ENCODE peak calls at places on chromosomes 12 and 14, in five cellular contexts. One of them, this sample, is unnamed.

GRCh38 chr12:83404521-83404920 is 717.8 kb downstream of the TMTC2 start:
- DNase-seq in CD8-positive, alpha-beta T cell: no peak
- DNase-seq in tibial artery: no peak
- DNase-seq in hepatocyte: no peak
- DNase-seq in CD8-positive, alpha-beta memory T cell: no peak
- DNase-seq in this sample: no peak

GRCh38 chr12:78641837-78642423 is 222.6 kb upstream of the SYT1 start:
- DNase-seq in tibial artery: no peak
- DNase-seq in CD8-positive, alpha-beta T cell: no peak
- DNase-seq in hepatocyte: no peak
- DNase-seq in CD8-positive, alpha-beta memory T cell: no peak
- DNase-seq in this sample: no peak

GRCh38 chr12:64240781-64241180 is 18.7 kb upstream of the KICS2 start:
- DNase-seq in tibial artery: no peak
- DNase-seq in CD8-positive, alpha-beta memory T cell: no peak
- DNase-seq in hepatocyte: no peak
- DNase-seq in CD8-positive, alpha-beta T cell: no peak
- DNase-seq in this sample: no peak

GRCh38 chr12:122844366-122844971 is 9.2 kb downstream of the HIP1R start:
- DNase-seq in tibial artery: no peak
- DNase-seq in CD8-positive, alpha-beta T cell: no peak
- DNase-seq in CD8-positive, alpha-beta memory T cell: no peak
- DNase-seq in hepatocyte: no peak
- DNase-seq in this sample: peak

GRCh38 chr12:48199784-48200198 is 3.3 kb downstream of the OR10AD1 start:
- DNase-seq in CD8-positive, alpha-beta T cell: no peak
- DNase-seq in hepatocyte: peak
- DNase-seq in CD8-positive, alpha-beta memory T cell: no peak
- DNase-seq in tibial artery: no peak
- DNase-seq in this sample: no peak

GRCh38 chr14:21026988-21027315 is 2.1 kb upstream of the NDRG2 start:
- DNase-seq in hepatocyte: peak
- DNase-seq in CD8-positive, alpha-beta memory T cell: no peak
- DNase-seq in CD8-positive, alpha-beta T cell: no peak
- DNase-seq in tibial artery: no peak
- DNase-seq in this sample: no peak

GRCh38 chr14:29999013-29999539 is 71.4 kb upstream of the PRKD1 start:
- DNase-seq in hepatocyte: no peak
- DNase-seq in tibial artery: no peak
- DNase-seq in CD8-positive, alpha-beta T cell: no peak
- DNase-seq in CD8-positive, alpha-beta memory T cell: no peak
- DNase-seq in this sample: no peak

GRCh38 chr12:76698316-76698715 is 65.6 kb upstream of the ZDHHC17 start:
- DNase-seq in tibial artery: no peak
- DNase-seq in CD8-positive, alpha-beta memory T cell: no peak
- DNase-seq in CD8-positive, alpha-beta T cell: no peak
- DNase-seq in hepatocyte: no peak
- DNase-seq in this sample: no peak

GRCh38 chr12:121996945-121997612 is 24.6 kb upstream of the BCL7A start:
- DNase-seq in tibial artery: no peak
- DNase-seq in hepatocyte: no peak
- DNase-seq in CD8-positive, alpha-beta memory T cell: no peak
- DNase-seq in CD8-positive, alpha-beta T cell: no peak
- DNase-seq in this sample: no peak

GRCh38 chr12:27554421-27555186 is 30.6 kb downstream of the PPFIBP1 start:
- DNase-seq in tibial artery: peak
- DNase-seq in CD8-positive, alpha-beta memory T cell: no peak
- DNase-seq in CD8-positive, alpha-beta T cell: no peak
- DNase-seq in hepatocyte: peak
- DNase-seq in this sample: peak

GRCh38 chr12:59850268-59850667 is 254.4 kb downstream of the SLC16A7 start:
- DNase-seq in tibial artery: no peak
- DNase-seq in hepatocyte: no peak
- DNase-seq in CD8-positive, alpha-beta memory T cell: no peak
- DNase-seq in CD8-positive, alpha-beta T cell: no peak
- DNase-seq in this sample: no peak

GRCh38 chr12:105099355-105099754 is 8.2 kb upstream of the WASHC4 start:
- DNase-seq in tibial artery: no peak
- DNase-seq in CD8-positive, alpha-beta T cell: no peak
- DNase-seq in hepatocyte: no peak
- DNase-seq in CD8-positive, alpha-beta memory T cell: no peak
- DNase-seq in this sample: no peak

GRCh38 chr12:68420225-68421008 is 88.3 kb upstream of the MDM1 start:
- DNase-seq in CD8-positive, alpha-beta memory T cell: no peak
- DNase-seq in hepatocyte: peak
- DNase-seq in tibial artery: peak
- DNase-seq in CD8-positive, alpha-beta T cell: no peak
- DNase-seq in this sample: no peak

GRCh38 chr12:4176168-4176567 is 97.4 kb upstream of the CCND2 start:
- DNase-seq in hepatocyte: no peak
- DNase-seq in tibial artery: no peak
- DNase-seq in CD8-positive, alpha-beta T cell: no peak
- DNase-seq in CD8-positive, alpha-beta memory T cell: no peak
- DNase-seq in this sample: no peak

GRCh38 chr14:68780358-68781160 is 12.3 kb downstream of the ZFP36L1 start:
- DNase-seq in CD8-positive, alpha-beta T cell: no peak
- DNase-seq in CD8-positive, alpha-beta memory T cell: no peak
- DNase-seq in hepatocyte: peak
- DNase-seq in tibial artery: peak
- DNase-seq in this sample: peak

GRCh38 chr12:56684745-56685369 is 3.2 kb downstream of the PTGES3 start:
- DNase-seq in CD8-positive, alpha-beta T cell: no peak
- DNase-seq in CD8-positive, alpha-beta memory T cell: no peak
- DNase-seq in tibial artery: no peak
- DNase-seq in hepatocyte: no peak
- DNase-seq in this sample: no peak

GRCh38 chr14:105309371-105309770 is 5.2 kb upstream of the PACS2 start:
- DNase-seq in tibial artery: no peak
- DNase-seq in CD8-positive, alpha-beta T cell: no peak
- DNase-seq in hepatocyte: no peak
- DNase-seq in CD8-positive, alpha-beta memory T cell: no peak
- DNase-seq in this sample: no peak

GRCh38 chr12:32756476-32757158 is 920 bp upstream of the YARS2 start:
- DNase-seq in CD8-positive, alpha-beta T cell: no peak
- DNase-seq in CD8-positive, alpha-beta memory T cell: no peak
- DNase-seq in tibial artery: no peak
- DNase-seq in hepatocyte: no peak
- DNase-seq in this sample: no peak

GRCh38 chr14:91466192-91466591 is 43.9 kb downstream of the PPP4R3A start:
- DNase-seq in hepatocyte: no peak
- DNase-seq in tibial artery: no peak
- DNase-seq in CD8-positive, alpha-beta memory T cell: no peak
- DNase-seq in CD8-positive, alpha-beta T cell: no peak
- DNase-seq in this sample: no peak

GRCh38 chr12:45707241-45707857 is 22.2 kb upstream of the ARID2 start:
- DNase-seq in CD8-positive, alpha-beta memory T cell: no peak
- DNase-seq in CD8-positive, alpha-beta T cell: no peak
- DNase-seq in hepatocyte: no peak
- DNase-seq in tibial artery: no peak
- DNase-seq in this sample: no peak

GRCh38 chr12:114656906-114657596 is 26.9 kb downstream of the TBX3 start:
- DNase-seq in tibial artery: no peak
- DNase-seq in hepatocyte: no peak
- DNase-seq in CD8-positive, alpha-beta T cell: no peak
- DNase-seq in CD8-positive, alpha-beta memory T cell: no peak
- DNase-seq in this sample: no peak

GRCh38 chr12:14957769-14958168 is 3.6 kb downstream of the ARHGDIB start:
- DNase-seq in CD8-positive, alpha-beta T cell: no peak
- DNase-seq in hepatocyte: no peak
- DNase-seq in tibial artery: no peak
- DNase-seq in CD8-positive, alpha-beta memory T cell: no peak
- DNase-seq in this sample: no peak

GRCh38 chr12:110046451-110047187 is 1.7 kb downstream of the C12orf76 start:
- DNase-seq in CD8-positive, alpha-beta memory T cell: no peak
- DNase-seq in tibial artery: no peak
- DNase-seq in CD8-positive, alpha-beta T cell: no peak
- DNase-seq in hepatocyte: peak
- DNase-seq in this sample: no peak

GRCh38 chr12:80040075-80040738 is 59.1 kb upstream of the OTOGL start:
- DNase-seq in CD8-positive, alpha-beta T cell: no peak
- DNase-seq in CD8-positive, alpha-beta memory T cell: no peak
- DNase-seq in tibial artery: no peak
- DNase-seq in hepatocyte: no peak
- DNase-seq in this sample: no peak

GRCh38 chr14:99270491-99271287 is 1.3 kb downstream of the BCL11B start:
- DNase-seq in CD8-positive, alpha-beta T cell: no peak
- DNase-seq in hepatocyte: peak
- DNase-seq in CD8-positive, alpha-beta memory T cell: peak
- DNase-seq in tibial artery: peak
- DNase-seq in this sample: no peak

GRCh38 chr14:36515896-36516718 is 3.9 kb downstream of the NKX2-1 start:
- DNase-seq in tibial artery: no peak
- DNase-seq in CD8-positive, alpha-beta T cell: no peak
- DNase-seq in CD8-positive, alpha-beta memory T cell: no peak
- DNase-seq in hepatocyte: no peak
- DNase-seq in this sample: no peak

GRCh38 chr12:51827925-51828818 is 20.3 kb downstream of the FIGNL2 start:
- DNase-seq in tibial artery: no peak
- DNase-seq in CD8-positive, alpha-beta memory T cell: no peak
- DNase-seq in hepatocyte: peak
- DNase-seq in CD8-positive, alpha-beta T cell: no peak
- DNase-seq in this sample: no peak

GRCh38 chr12:47343684-47344567 is 264.2 kb upstream of the AMIGO2 start:
- DNase-seq in hepatocyte: no peak
- DNase-seq in tibial artery: no peak
- DNase-seq in CD8-positive, alpha-beta memory T cell: no peak
- DNase-seq in CD8-positive, alpha-beta T cell: no peak
- DNase-seq in this sample: no peak

GRCh38 chr12:109111775-109112491 is 4.5 kb upstream of the ACACB start:
- DNase-seq in CD8-positive, alpha-beta T cell: peak
- DNase-seq in tibial artery: peak
- DNase-seq in CD8-positive, alpha-beta memory T cell: peak
- DNase-seq in hepatocyte: peak
- DNase-seq in this sample: peak

GRCh38 chr12:130770413-130771028 is 54.4 kb upstream of the RIMBP2 start:
- DNase-seq in hepatocyte: no peak
- DNase-seq in tibial artery: no peak
- DNase-seq in CD8-positive, alpha-beta memory T cell: no peak
- DNase-seq in CD8-positive, alpha-beta T cell: no peak
- DNase-seq in this sample: no peak

GRCh38 chr14:49492151-49492550 is 94.0 kb downstream of the RPS29 start:
- DNase-seq in CD8-positive, alpha-beta T cell: no peak
- DNase-seq in CD8-positive, alpha-beta memory T cell: no peak
- DNase-seq in tibial artery: no peak
- DNase-seq in hepatocyte: no peak
- DNase-seq in this sample: no peak

GRCh38 chr12:34547276-34547675 is 525.0 kb downstream of the ALG10 start:
- DNase-seq in hepatocyte: no peak
- DNase-seq in CD8-positive, alpha-beta T cell: no peak
- DNase-seq in CD8-positive, alpha-beta memory T cell: no peak
- DNase-seq in tibial artery: no peak
- DNase-seq in this sample: no peak
- H3K27ac ChIP-seq in hepatocyte: no peak
- H3K27ac ChIP-seq in CD8-positive, alpha-beta T cell: no peak
- H3K27ac ChIP-seq in CD8-positive, alpha-beta memory T cell: no peak
- H3K27ac ChIP-seq in tibial artery: no peak
- H3K27ac ChIP-seq in this sample: no peak

GRCh38 chr12:2794261-2794735 is 472 bp upstream of the FKBP4 start:
- DNase-seq in CD8-positive, alpha-beta memory T cell: no peak
- DNase-seq in tibial artery: no peak
- DNase-seq in hepatocyte: peak
- DNase-seq in CD8-positive, alpha-beta T cell: no peak
- DNase-seq in this sample: no peak
- H3K27ac ChIP-seq in CD8-positive, alpha-beta memory T cell: no peak
- H3K27ac ChIP-seq in tibial artery: peak
- H3K27ac ChIP-seq in hepatocyte: peak
- H3K27ac ChIP-seq in CD8-positive, alpha-beta T cell: peak
- H3K27ac ChIP-seq in this sample: peak

DNA sequence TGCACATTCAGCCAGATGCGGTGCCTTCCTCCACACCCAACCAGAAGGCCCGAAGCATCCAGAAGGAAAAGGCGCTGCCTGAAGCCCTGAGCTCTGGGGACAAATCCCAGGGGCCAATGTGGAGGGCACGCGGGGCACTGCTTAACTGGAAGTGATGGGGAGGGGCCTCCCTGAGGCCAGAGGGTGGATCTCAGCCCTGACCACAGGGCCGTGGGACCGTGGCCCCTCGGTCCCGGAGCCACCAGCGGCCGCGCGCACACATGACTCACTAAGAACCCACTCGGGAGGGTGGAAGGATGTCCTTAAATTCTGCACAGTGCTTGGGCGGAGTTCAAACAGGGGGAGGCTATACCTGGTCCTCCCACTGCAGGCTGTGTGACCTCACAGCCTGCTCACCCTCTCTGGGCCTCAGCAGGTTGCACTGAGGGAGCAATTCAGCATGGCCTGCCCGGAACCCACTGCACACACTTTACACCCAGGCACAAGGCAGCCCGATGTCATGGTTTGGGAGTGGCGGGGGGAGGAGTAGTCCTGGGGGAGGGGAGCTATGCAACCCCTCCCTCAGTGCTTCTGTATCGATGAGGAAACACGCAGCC is 89.5 kb downstream of the RFLNA start:
- DNase-seq in tibial artery: no peak
- DNase-seq in hepatocyte: no peak
- DNase-seq in CD8-positive, alpha-beta memory T cell: no peak
- DNase-seq in CD8-positive, alpha-beta T cell: no peak
- DNase-seq in this sample: no peak
- H3K27ac ChIP-seq in tibial artery: peak
- H3K27ac ChIP-seq in hepatocyte: no peak
- H3K27ac ChIP-seq in CD8-positive, alpha-beta memory T cell: no peak
- H3K27ac ChIP-seq in CD8-positive, alpha-beta T cell: no peak
- H3K27ac ChIP-seq in this sample: no peak

DNA sequence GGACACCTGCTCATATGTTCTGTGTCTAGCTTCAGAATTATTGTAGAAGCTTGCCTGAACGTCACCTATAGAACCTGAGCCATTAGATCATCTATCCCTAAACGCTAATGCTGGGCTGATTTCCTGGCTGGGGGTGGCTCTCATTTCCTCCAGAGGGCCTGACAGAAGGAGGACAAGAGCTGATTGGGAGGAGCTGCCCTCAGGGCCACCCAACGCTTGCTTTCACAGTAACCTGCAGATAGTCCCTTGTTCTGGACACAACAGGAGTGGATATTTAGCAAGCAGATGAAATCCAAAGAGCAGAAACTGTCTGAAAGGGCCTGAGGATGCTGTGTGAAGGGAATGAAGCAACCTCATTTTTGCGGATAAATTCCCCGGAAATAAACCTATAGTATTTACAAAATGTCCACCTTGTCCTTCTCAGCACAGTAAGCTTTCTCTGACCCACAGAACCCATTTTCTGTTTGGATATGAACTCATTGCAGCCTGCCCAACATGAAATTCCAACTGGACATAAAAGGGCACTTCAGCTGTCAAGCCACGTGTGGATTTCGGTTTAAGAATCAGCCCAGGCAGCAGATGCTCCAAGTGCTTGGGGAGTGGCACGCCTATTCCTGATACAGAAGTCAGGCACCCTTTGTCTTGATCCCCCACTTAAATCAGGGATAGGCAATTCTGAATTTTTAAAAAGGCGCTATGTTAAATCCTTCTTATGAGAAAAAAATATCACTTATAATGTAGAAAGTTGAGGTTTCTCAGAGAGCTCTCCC is 32.8 kb upstream of the TUBA1C start:
- DNase-seq in tibial artery: peak
- DNase-seq in CD8-positive, alpha-beta memory T cell: no peak
- DNase-seq in CD8-positive, alpha-beta T cell: no peak
- DNase-seq in hepatocyte: no peak
- DNase-seq in this sample: no peak
- H3K27ac ChIP-seq in tibial artery: peak
- H3K27ac ChIP-seq in CD8-positive, alpha-beta memory T cell: peak
- H3K27ac ChIP-seq in CD8-positive, alpha-beta T cell: no peak
- H3K27ac ChIP-seq in hepatocyte: peak
- H3K27ac ChIP-seq in this sample: peak